ENCODE peak calls at places on chromosomes 1 and 21, in eight cellular contexts. P is GM12891, R is spleen, G is breast epithelium, C is HCT116, T is transverse colon, Y is stomach, M is suprapubic skin. L is an unnamed sample.

GRCh38 chr1:167819849-167820683 is 93.9 kb downstream of the ADCY10 start:
- DNase-seq in Y (peak), P (peak), R (peak), G (peak), T (peak), M (peak), C (peak), L (peak)

GRCh38 chr1:201456499-201457309 is 12.3 kb downstream of the PHLDA3 start:
- DNase-seq in C (no peak), T (peak), R (peak), Y (no peak), P (no peak), M (peak), G (peak), L (no peak)

GRCh38 chr1:206557636-206558473 is 50.5 kb downstream of the RASSF5 start:
- DNase-seq in T (no peak), P (no peak), C (no peak), M (no peak), G (no peak), R (peak), Y (peak), L (no peak)

GRCh38 chr1:229070168-229070567 is 200.7 kb upstream of the RAB4A start:
- DNase-seq in Y (peak), T (peak), M (peak), R (peak), C (no peak), G (peak), P (no peak), L (no peak)

GRCh38 chr1:78277253-78277652 is 213.5 kb upstream of the PTGFR start:
- DNase-seq in M (no peak), Y (no peak), R (no peak), T (no peak), P (no peak), C (no peak), G (no peak), L (no peak)

GRCh38 chr1:246447501-246447900 is 59.6 kb downstream of the SMYD3 start:
- DNase-seq in Y (no peak), P (no peak), T (no peak), G (no peak), C (no peak), M (no peak), R (no peak), L (no peak)

GRCh38 chr1:228198977-228199590 is 8.8 kb upstream of the OBSCN start:
- DNase-seq in T (no peak), R (no peak), G (no peak), C (peak), P (no peak), M (no peak), Y (no peak), L (no peak)

GRCh38 chr1:44500181-44501021 is 95.3 kb downstream of the RNF220 start:
- DNase-seq in Y (no peak), T (no peak), G (no peak), P (no peak), M (no peak), C (no peak), R (no peak), L (no peak)

GRCh38 chr1:44949286-44949685 is 37.1 kb downstream of the EIF2B3 start:
- DNase-seq in M (no peak), Y (no peak), T (no peak), P (no peak), R (no peak), C (no peak), G (no peak), L (no peak)

GRCh38 chr1:224503161-224504118 is 68.8 kb upstream of the WDR26 start:
- DNase-seq in P (peak), T (peak), C (no peak), R (peak), G (peak), Y (peak), M (peak), L (peak)

GRCh38 chr1:243917177-243917862 is 67.3 kb upstream of the AKT3 start:
- DNase-seq in C (no peak), M (no peak), R (peak), G (no peak), T (peak), P (no peak), Y (no peak), L (peak)

GRCh38 chr1:93758842-93759515 is 77.3 kb upstream of the BCAR3 start:
- DNase-seq in M (no peak), Y (no peak), P (no peak), C (no peak), R (peak), T (no peak), G (no peak), L (no peak)

GRCh38 chr1:12141533-12141855 is 25.3 kb upstream of the TNFRSF1B start:
- DNase-seq in T (no peak), P (no peak), C (no peak), G (no peak), M (no peak), R (no peak), Y (no peak), L (no peak)

GRCh38 chr1:119348941-119349340 is 19.6 kb upstream of the HAO2 start:
- DNase-seq in T (no peak), R (no peak), Y (no peak), P (no peak), M (no peak), G (no peak), C (no peak), L (no peak)

GRCh38 chr1:172326171-172326570 is 94.3 kb upstream of the C1orf105 start:
- DNase-seq in Y (no peak), T (no peak), M (no peak), C (no peak), P (no peak), G (no peak), R (no peak), L (no peak)

GRCh38 chr21:19992540-19992939 is 1005.7 kb upstream of the NCAM2 start:
- DNase-seq in G (no peak), P (no peak), C (no peak), M (no peak), Y (no peak), R (no peak), T (no peak), L (no peak)

GRCh38 chr1:61588736-61589381 is 136.1 kb downstream of the TM2D1 start:
- DNase-seq in P (peak), R (no peak), G (no peak), C (peak), T (peak), Y (peak), M (no peak), L (peak)

GRCh38 chr1:26160527-26161407 is 1.9 kb downstream of the FAM110D start:
- DNase-seq in Y (no peak), M (no peak), R (peak), C (no peak), P (no peak), T (no peak), G (no peak), L (no peak)

GRCh38 chr1:26159113-26160039 is 497 bp downstream of the FAM110D start:
- DNase-seq in G (peak), P (no peak), R (peak), C (no peak), M (no peak), Y (no peak), T (no peak), L (no peak)

GRCh38 chr1:26156285-26157038 is 2.4 kb upstream of the FAM110D start:
- DNase-seq in M (no peak), T (no peak), G (no peak), P (no peak), Y (no peak), C (no peak), R (peak), L (no peak)

GRCh38 chr1:26155370-26156284 is 3.3 kb upstream of the FAM110D start:
- DNase-seq in M (no peak), G (no peak), P (no peak), C (no peak), Y (no peak), R (no peak), T (no peak), L (no peak)

DNA sequence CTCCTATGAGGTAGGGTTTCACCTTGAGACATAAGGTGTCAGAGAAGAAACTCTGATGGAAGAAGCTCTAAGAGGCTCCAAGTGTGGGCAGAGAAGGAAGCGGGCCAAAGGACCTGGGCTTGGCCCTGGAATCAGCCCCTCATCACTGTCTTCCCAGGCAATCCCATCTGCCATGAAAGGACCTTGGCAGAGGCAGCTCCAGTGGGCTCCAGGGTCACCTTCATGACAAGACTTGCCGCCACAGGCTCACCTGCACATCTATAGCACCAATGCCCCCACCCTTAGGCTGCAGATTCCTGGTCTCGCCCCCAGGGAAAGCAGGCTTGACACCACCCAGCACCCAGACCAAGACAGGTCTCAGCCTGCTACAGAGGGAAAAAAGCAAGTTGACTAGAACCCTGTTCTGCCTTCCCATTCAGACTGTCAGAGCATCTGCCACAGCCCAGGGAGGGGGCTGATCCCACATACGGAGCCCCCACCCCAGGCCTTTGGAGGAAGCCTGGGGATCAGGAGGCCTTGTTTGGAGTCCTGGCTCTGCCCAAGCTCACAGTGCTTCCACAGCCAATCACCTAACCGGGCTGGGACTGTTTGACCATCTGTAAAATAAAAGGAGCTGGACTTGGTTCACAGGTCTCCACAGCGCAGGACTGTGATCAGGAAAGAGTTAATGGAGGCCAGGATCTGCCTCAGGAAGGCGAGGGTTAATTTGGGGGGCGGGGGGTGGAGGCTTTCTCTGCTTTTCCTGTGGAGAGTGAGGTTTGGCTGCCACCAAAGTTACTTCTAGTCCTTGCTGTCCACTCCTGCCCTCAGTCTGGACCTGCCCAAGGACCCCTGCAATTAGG is at the start of gene FAM110D:
- DNase-seq in R (peak), P (no peak), M (no peak), Y (no peak), G (peak), C (no peak), T (no peak), L (no peak)
- TF ChIP-seq POLR2A in R (no peak), P (no peak), M (no peak), Y (no peak), G (no peak), C (no peak), T (no peak), L (no peak)

DNA sequence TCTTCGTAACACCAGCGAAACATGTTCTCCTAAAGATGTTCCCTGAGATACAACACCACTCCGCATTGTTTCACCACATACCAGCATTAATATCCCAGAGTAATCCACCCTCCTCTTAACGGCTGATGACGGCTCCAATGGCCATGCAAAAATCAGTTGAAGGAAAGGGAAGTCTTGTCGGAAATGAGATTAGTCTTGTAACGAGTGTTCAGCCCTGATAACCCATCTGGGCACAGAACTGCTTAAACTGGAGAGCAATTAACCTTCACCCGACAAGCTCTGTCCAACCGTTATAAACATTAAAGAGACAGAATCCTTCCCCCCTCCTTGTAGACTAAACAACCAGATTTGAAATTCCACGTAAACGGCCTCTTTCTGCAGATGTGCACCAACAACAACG is 21.9 kb downstream of the ERG start:
- DNase-seq in R (no peak), P (no peak), M (no peak), C (no peak), G (no peak), T (no peak), Y (no peak), L (no peak)
- TF ChIP-seq POLR2AphosphoS5 in R (peak), P (no peak), M (no peak), C (no peak), G (peak), T (peak), Y (peak), L (no peak)

DNA sequence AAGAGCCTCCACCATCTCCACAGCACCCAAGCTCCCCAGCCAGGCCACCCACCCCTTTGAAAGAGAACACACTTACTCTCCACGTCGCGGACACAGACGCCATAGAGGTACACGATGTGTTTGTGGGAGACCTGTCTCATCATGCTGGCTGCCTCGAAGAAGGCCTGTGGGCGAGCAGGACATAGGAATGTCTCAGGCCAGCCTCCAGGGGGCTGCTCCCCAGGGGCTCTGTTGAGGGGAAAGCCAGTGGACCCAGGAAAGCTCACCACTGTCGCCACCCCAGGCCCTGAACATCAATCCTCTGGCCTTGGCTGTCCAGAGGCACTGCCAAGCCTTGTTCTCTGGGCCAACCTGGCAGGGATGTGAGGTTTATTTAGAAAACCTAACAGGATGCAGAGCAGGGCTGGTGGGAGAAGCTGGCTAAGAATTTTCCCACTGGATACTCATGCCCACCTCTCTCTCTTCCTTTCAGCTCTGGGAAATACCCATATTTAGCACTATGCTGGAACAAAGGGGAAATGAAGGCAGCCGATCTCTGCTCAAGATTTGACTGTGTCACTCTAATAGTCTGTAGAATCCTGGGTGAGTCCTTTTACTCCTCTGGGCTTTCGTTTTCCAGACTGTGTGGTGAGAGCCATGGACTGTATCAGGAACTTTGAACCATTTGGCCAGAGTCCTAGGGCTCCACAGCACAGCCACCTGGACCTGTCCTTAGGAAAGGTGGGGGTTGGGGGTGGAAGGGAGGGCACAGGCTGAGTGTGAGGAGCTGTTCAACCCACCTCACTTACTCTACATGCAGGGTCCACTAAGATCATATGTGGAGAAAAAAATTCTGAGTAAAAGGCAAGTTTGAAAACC is 101.9 kb downstream of the RAVER2 start:
- DNase-seq in Y (no peak), R (no peak), G (no peak), M (no peak), T (no peak), P (no peak), C (no peak), L (no peak)
- TF ChIP-seq POLR2A in Y (no peak), R (no peak), G (no peak), M (no peak), T (no peak), P (no peak), C (no peak), L (no peak)

GRCh38 chr1:51790385-51790784 is 88.1 kb downstream of the NRDC start:
- DNase-seq in G (no peak), M (no peak), Y (no peak), P (no peak), R (no peak), C (no peak), T (no peak), L (no peak)

GRCh38 chr1:51789342-51789741 is 89.2 kb downstream of the NRDC start:
- DNase-seq in R (no peak), G (no peak), T (no peak), P (no peak), C (no peak), M (no peak), Y (no peak), L (no peak)

GRCh38 chr1:51792864-51793263 is 85.7 kb downstream of the NRDC start:
- DNase-seq in T (no peak), G (no peak), M (no peak), Y (no peak), C (no peak), P (no peak), R (no peak), L (no peak)

GRCh38 chr1:51791888-51792287 is 86.6 kb downstream of the NRDC start:
- DNase-seq in T (no peak), R (no peak), G (no peak), M (no peak), C (no peak), Y (no peak), P (no peak), L (no peak)

GRCh38 chr1:51788938-51789337 is 89.6 kb downstream of the NRDC start:
- DNase-seq in R (no peak), G (no peak), Y (no peak), C (no peak), M (no peak), T (no peak), P (no peak), L (no peak)
- TF ChIP-seq POLR2AphosphoS5 in R (no peak), G (no peak), Y (no peak), C (no peak), M (no peak), T (no peak), P (no peak), L (no peak)

DNA sequence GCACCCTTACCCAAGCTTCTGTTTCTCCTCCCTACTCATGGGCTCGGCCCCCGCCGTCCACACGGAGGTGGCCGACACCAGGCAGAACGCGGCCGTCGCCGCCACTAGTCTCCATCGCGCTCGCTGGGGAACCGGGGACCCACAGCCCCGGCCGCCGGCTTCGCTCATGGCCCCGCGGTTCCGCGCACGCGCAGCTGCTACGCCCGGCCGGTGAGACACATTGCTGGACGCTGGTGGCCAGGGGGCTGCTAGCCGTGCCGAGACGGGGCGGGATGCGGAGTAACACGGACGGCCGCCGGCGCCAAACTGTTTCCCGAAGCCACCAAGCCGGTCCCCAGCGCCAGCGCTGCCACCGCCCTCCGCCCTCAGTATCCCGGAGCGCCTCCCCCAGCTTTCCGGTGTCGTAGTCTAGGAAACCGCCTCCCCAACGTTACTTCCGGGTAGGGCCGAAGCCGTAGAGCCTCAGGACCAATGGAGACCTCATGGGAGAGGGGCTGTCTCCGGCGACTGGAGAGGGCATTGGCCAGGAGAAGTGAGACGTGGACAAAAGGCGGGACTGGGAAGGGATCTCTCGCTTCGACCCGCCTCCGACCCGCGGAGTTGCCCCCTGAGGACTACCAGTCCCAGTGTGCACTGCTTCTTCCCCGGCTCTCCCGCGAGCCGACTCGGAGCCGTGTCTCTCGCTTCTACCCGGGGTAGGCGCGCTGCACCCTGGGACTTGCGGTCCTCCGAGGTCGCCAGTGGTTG is at the start of gene EDEM3:
- DNase-seq in T (peak), P (peak), R (peak), Y (peak), C (peak), G (peak), M (peak), L (peak)
- TF ChIP-seq POLR2A in T (peak), P (peak), R (peak), Y (peak), C (peak), G (peak), M (peak), L (peak)